ENCODE peak calls at places on chromosomes 4 and X, in six cellular contexts. T is amniotic stem cell; D is upper lobe of right lung; V is stimulated activated CD4-positive, alpha-beta T cell treated with anti-CD3 and anti-CD28 coated beads, Interleukin-1b, Interleukin-23, amount 100 ng/mL, for 4 hours; S is activated naive CD4-positive, alpha-beta T cell treated with anti-CD3 and anti-CD28 coated beads for 36 hours; O is dermis microvascular lymphatic vessel endothelial cell. R is an unnamed sample.

GRCh38 chr4:102554482-102554881 is 53.3 kb downstream of the NFKB1 start:
- DNase-seq in T (no peak), V (no peak), S (no peak), D (no peak), O (peak; percentile 13), R (no peak)

GRCh38 chrX:64885850-64886249 is 90.4 kb downstream of the ZC4H2 start:
- DNase-seq in D (no peak), V (no peak), O (no peak), T (no peak), S (no peak), R (no peak)

GRCh38 chr4:5638976-5639375 is 69.4 kb downstream of the EVC2 start:
- DNase-seq in O (no peak), T (no peak), S (no peak), D (no peak), V (no peak), R (no peak)

GRCh38 chr4:156217236-156217635 is 263.6 kb upstream of the CTSO start:
- DNase-seq in V (no peak), S (no peak), T (no peak), O (no peak), D (no peak), R (no peak)

GRCh38 chrX:40058719-40059118 is 39.0 kb downstream of the BCOR start:
- DNase-seq in T (no peak), S (no peak), O (no peak), D (peak; percentile 62), V (no peak), R (no peak)

GRCh38 chr4:72340803-72341431 is 228.1 kb downstream of the ADAMTS3 start:
- DNase-seq in T (no peak), V (no peak), S (no peak), D (no peak), O (no peak), R (no peak)

GRCh38 chr4:123776267-123776666 is 379.7 kb downstream of the SPRY1 start:
- DNase-seq in V (no peak), O (no peak), S (no peak), T (no peak), D (no peak), R (no peak)

GRCh38 chr4:4284827-4285618 is 4.9 kb downstream of the LYAR start:
- DNase-seq in O (peak; percentile 44), T (no peak), S (no peak), V (no peak), D (no peak), R (no peak)

GRCh38 chrX:102744307-102744706 is 23.8 kb downstream of the GPRASP3 start:
- DNase-seq in O (no peak), T (no peak), S (no peak), D (no peak), V (no peak), R (no peak)

GRCh38 chr4:38106301-38106700 is 146.1 kb downstream of the PTTG2 start:
- DNase-seq in V (no peak), D (no peak), T (no peak), O (peak; percentile 85), S (no peak), R (no peak)

GRCh38 chr4:167509551-167509950 is 275.3 kb upstream of the SPOCK3 start:
- DNase-seq in T (no peak), O (no peak), S (no peak), D (no peak), V (no peak), R (no peak)

GRCh38 chr4:113483131-113483530 is 278.4 kb downstream of the CAMK2D start:
- DNase-seq in O (no peak), S (no peak), T (no peak), V (no peak), D (no peak), R (no peak)

GRCh38 chr4:173319696-173320095 is 14.5 kb downstream of the HMGB2 start:
- DNase-seq in V (no peak), S (no peak), D (no peak), O (no peak), T (no peak), R (no peak)

GRCh38 chr4:135249006-135249405 is 1047.4 kb upstream of the PABPC4L start:
- DNase-seq in O (no peak), D (no peak), T (no peak), V (no peak), S (no peak), R (no peak)

GRCh38 chrX:11380187-11380586 is 87.0 kb downstream of the AMELX start:
- DNase-seq in D (no peak), V (no peak), S (no peak), O (peak; percentile 33), T (no peak), R (no peak)

GRCh38 chr4:119031218-119031617 is 104.4 kb upstream of the MYOZ2 start:
- DNase-seq in T (no peak), D (peak; percentile 65), O (no peak), S (no peak), V (no peak), R (no peak)

GRCh38 chr4:3269105-3269927 is 20.4 kb downstream of the MSANTD1 start:
- DNase-seq in V (no peak), S (peak; percentile 3), D (peak; percentile 56), T (no peak), O (no peak), R (no peak)

GRCh38 chr4:184451726-184452125 is 22.6 kb downstream of the IRF2 start:
- DNase-seq in V (no peak), S (no peak), T (no peak), D (no peak), O (no peak), R (no peak)

GRCh38 chr4:55321707-55322264 is 24.3 kb upstream of the SRD5A3 start:
- DNase-seq in S (peak; percentile 93), D (no peak), O (peak; percentile 81), V (peak; percentile 34), T (peak; percentile 74), R (no peak)

GRCh38 chr4:78545275-78546246 is 6.0 kb upstream of the ANXA3 start:
- DNase-seq in O (no peak), S (no peak), D (no peak), T (no peak), V (no peak), R (no peak)

GRCh38 chr4:139835006-139835405 is 169.4 kb downstream of the MGST2 start:
- DNase-seq in D (no peak), O (peak; percentile 45), T (no peak), S (no peak), V (no peak), R (no peak)

R was measured in T1000.